ENCODE peak calls at places on chromosomes 11 and 22, in four cellular contexts. X is activated T-helper 1 cell treated with Interleukin-2 at 50 U/mL for 16 hours, N is neural crest cell, G is brain microvascular endothelial cell. T is an unnamed sample.

GRCh38 chr22:43249789-43250188 is 62.9 kb upstream of the TTLL12 start:
- DNase-seq in N (no peak), X (no peak), G (no peak), T (no peak)

GRCh38 chr11:6440906-6441358 is at the start of gene HPX:
- DNase-seq in N (no peak), X (no peak), G (no peak), T (peak; percentile 53)

GRCh38 chr11:76654310-76654851 is 16.2 kb downstream of the LRRC32 start:
- DNase-seq in N (no peak), X (no peak), G (peak; percentile 75), T (no peak)

GRCh38 chr11:78595431-78596130 is 20.9 kb upstream of the NARS2 start:
- DNase-seq in G (no peak), X (no peak), N (no peak), T (no peak)

GRCh38 chr11:69297225-69297925 is 3.4 kb downstream of the MYEOV start:
- DNase-seq in N (peak; percentile 51), G (peak; percentile 99), X (peak; percentile 65), T (peak; percentile 54)

GRCh38 chr22:46936378-46936916 is 174.0 kb downstream of the TBC1D22A start:
- DNase-seq in G (no peak), N (no peak), X (no peak), T (no peak)

GRCh38 chr11:78216021-78216420 is 27.3 kb downstream of the USP35 start:
- DNase-seq in N (no peak), G (no peak), X (no peak), T (no peak)

GRCh38 chr22:32042924-32043323 is at the start of gene SLC5A1:
- DNase-seq in G (no peak), X (no peak), N (no peak), T (no peak)

GRCh38 chr22:43001271-43002197 is 13.4 kb downstream of the PACSIN2 start:
- DNase-seq in G (peak; percentile 49), N (no peak), X (no peak), T (no peak)

T was measured in Caco-2.